ENCODE peak calls at places on chromosomes 5 and 9, in five cellular contexts. C is HepG2, Z is HCT116, V is A549, I is HL-60. N is an unnamed sample.

GRCh38 chr5:37615184-37615583 is 224.7 kb downstream of the GDNF start:
- DNase-seq in C (no peak), Z (no peak), V (no peak), I (no peak), N (no peak)

GRCh38 chr5:89988998-89989690 is 420.4 kb downstream of the CETN3 start:
- DNase-seq in C (no peak), Z (no peak), V (no peak), I (no peak), N (no peak)

GRCh38 chr9:106107716-106108115 is 413.4 kb downstream of the TMEM38B start:
- DNase-seq in C (no peak), Z (no peak), V (no peak), I (no peak), N (no peak)

GRCh38 chr9:4114569-4115505 is 185.0 kb downstream of the GLIS3 start:
- DNase-seq in C (no peak), Z (no peak), V (no peak), I (no peak), N (no peak)

GRCh38 chr5:8341416-8341815 is 472.5 kb downstream of the MTRR start:
- DNase-seq in C (no peak), Z (no peak), V (no peak), I (no peak), N (no peak)

GRCh38 chr5:3671366-3671765 is 75.7 kb downstream of the IRX1 start:
- DNase-seq in C (no peak), Z (no peak), V (no peak), I (no peak), N (no peak)

GRCh38 chr9:69036319-69036718 is 767 bp downstream of the FXN start:
- DNase-seq in C (peak; percentile 47), Z (no peak), V (peak; percentile 31), I (peak; percentile 20), N (no peak)

GRCh38 chr9:119544492-119544891 is 175.3 kb upstream of the BRINP1 start:
- DNase-seq in C (no peak), Z (no peak), V (no peak), I (no peak), N (no peak)

GRCh38 chr9:124182741-124183140 is 75.0 kb upstream of the NEK6 start:
- DNase-seq in C (no peak), Z (no peak), V (no peak), I (no peak), N (no peak)

GRCh38 chr9:4832786-4833579 is 40.2 kb downstream of the RCL1 start:
- DNase-seq in C (peak; percentile 94), Z (peak; percentile 94), V (peak; percentile 70), I (no peak), N (peak; percentile 81)

GRCh38 chr5:110899566-110900412 is 161.0 kb downstream of the SLC25A46 start:
- DNase-seq in C (no peak), Z (no peak), V (no peak), I (no peak), N (no peak)

GRCh38 chr5:35990941-35991592 is at the start of gene UGT3A1:
- DNase-seq in C (no peak), Z (no peak), V (no peak), I (no peak), N (no peak)

GRCh38 chr5:150053231-150053626 is 33.1 kb downstream of the CSF1R start:
- DNase-seq in C (no peak), Z (no peak), V (no peak), I (peak; percentile 37), N (no peak)

GRCh38 chr9:135955981-135956797 is 5.0 kb downstream of the UBAC1 start:
- DNase-seq in C (no peak), Z (no peak), V (no peak), I (no peak), N (no peak)

GRCh38 chr5:10411336-10411735 is 30.3 kb upstream of the ROPN1L start:
- DNase-seq in C (no peak), Z (no peak), V (no peak), I (no peak), N (no peak)

GRCh38 chr9:1829719-1830118 is 185.4 kb upstream of the SMARCA2 start:
- DNase-seq in C (no peak), Z (no peak), V (no peak), I (no peak), N (no peak)

GRCh38 chr5:81856948-81857928 is 106.3 kb upstream of the SSBP2 start:
- DNase-seq in C (no peak), Z (no peak), V (no peak), I (no peak), N (no peak)

GRCh38 chr9:71637433-71637832 is 130.9 kb downstream of the CEMIP2 start:
- DNase-seq in C (no peak), Z (no peak), V (no peak), I (no peak), N (no peak)
- TF ChIP-seq REST in C (no peak), Z (no peak), V (no peak), I (no peak), N (no peak)

GRCh38 chr9:127537792-127538191 is 74.3 kb upstream of the STXBP1 start:
- DNase-seq in C (no peak), Z (no peak), V (no peak), I (no peak), N (no peak)
- TF ChIP-seq CTCF in C (peak; percentile 38), Z (peak; percentile 12), V (peak; percentile 30), I (no peak), N (no peak)

GRCh38 chr9:42852133-42852532 is 668.7 kb downstream of the SPATA31A6 start:
- DNase-seq in C (peak; percentile 52), Z (no peak), V (peak; percentile 0), I (peak; percentile 14), N (no peak)
- TF ChIP-seq REST in C (no peak), Z (no peak), V (no peak), I (no peak), N (no peak)

DNA sequence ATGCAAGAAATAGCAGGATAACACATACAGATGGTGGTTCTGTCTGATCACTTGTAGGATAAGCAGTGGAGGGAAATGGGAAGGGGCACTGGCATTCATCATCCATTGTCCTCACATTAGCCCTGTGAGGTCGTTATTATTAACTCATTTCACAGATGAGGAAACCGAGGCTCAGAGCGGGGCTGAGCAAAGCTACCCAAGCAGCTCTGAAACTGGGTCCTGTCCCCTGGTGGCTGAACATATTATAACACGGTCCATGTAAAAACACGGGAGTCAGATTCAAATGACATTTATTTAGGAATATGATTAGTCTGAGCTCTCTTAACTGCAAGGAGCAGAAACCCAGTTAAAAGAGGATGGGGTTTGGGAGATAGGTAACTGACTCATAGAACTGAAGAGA is 43.1 kb downstream of the HRH2 start:
- DNase-seq in C (no peak), Z (peak; percentile 13), V (peak; percentile 40), I (no peak), N (peak; percentile 10)
- TF ChIP-seq CTCF in C (peak; percentile 44), Z (peak; percentile 72), V (peak; percentile 37), I (no peak), N (peak; percentile 79)

GRCh38 chr5:98586581-98586980 is 186.9 kb upstream of the RGMB start:
- DNase-seq in C (no peak), Z (no peak), V (no peak), I (no peak), N (no peak)

GRCh38 chr5:98585661-98586310 is 187.7 kb upstream of the RGMB start:
- DNase-seq in C (no peak), Z (no peak), V (no peak), I (no peak), N (no peak)

GRCh38 chr5:98578438-98578837 is 195.0 kb upstream of the RGMB start:
- DNase-seq in C (no peak), Z (no peak), V (no peak), I (no peak), N (no peak)

GRCh38 chr5:98583572-98583971 is 189.9 kb upstream of the RGMB start:
- DNase-seq in C (no peak), Z (no peak), V (no peak), I (no peak), N (no peak)

DNA sequence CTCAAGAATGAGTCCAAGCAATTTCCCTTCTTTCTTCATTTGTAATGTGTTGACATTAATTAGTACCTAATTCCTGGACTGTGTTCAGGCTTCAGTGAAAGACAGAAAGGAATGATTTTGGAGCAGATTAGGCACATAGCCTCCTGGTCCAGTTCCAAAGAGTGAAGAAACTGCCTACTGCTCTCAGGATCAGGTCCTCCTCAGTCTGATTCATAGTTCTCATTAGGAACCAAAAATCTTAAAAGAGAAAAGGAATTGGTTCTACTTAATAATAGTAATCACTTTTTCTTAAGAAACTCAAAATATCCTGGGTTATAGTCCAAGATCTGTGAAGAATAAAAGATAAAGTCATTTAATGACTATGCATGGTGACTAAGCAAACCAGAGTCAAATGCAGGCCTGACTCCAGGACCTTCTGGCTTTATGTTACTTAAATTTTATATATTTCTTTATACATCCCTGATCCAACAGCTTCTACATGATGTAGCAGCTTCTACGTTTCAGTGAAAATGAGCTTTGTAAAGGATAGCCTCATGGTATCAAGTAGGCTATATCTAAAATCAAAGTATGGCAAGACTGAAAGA is 192.0 kb upstream of the RGMB start:
- DNase-seq in C (no peak), Z (no peak), V (no peak), I (no peak), N (no peak)
- TF ChIP-seq REST in C (no peak), Z (no peak), V (no peak), I (no peak), N (no peak)

GRCh38 chr5:1292846-1293415 is 1.9 kb downstream of the TERT start:
- DNase-seq in C (no peak), Z (no peak), V (no peak), I (no peak), N (no peak)
- TF ChIP-seq CTCF in C (no peak), Z (no peak), V (no peak), I (no peak), N (no peak)

GRCh38 chr5:120748474-120748873 is 284.4 kb downstream of the PRR16 start:
- DNase-seq in C (no peak), Z (no peak), V (no peak), I (no peak), N (no peak)
- TF ChIP-seq REST in C (no peak), Z (no peak), V (no peak), I (no peak), N (no peak)

DNA sequence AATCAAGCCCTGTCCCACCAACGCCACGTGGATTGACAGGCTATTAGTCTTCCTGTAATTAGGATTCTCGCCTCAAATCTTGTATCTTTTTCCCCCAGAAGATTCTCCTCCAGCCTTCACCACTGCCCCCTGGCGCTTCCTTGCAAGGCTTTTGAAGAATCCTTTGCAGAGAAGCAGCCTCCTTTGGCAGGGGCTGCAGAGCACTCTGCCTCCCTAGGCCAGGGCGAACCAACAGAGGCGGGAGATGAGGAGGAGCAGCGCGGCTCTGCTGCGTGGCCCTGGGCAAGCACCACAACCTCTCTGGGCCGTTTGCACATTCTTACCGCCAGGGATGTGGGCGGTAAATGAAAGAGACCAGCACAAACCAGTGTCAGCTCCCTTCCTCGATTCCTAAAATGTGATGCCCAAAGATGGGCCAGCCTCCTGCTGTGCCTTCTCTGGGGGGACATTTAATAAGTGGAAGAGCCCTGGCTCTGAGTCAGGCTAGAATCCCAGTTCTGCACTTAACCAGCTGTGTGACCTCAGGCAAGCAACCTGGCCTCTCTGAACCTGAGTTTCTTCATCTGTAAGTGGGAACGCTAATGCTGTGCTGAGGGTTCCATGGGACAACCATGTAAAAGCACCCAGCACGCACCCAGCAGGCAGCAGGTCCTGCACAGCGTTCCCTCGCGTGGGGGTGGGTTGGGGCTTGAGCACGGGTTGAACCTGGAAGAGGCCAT is 128.6 kb downstream of the KCNIP1 start:
- DNase-seq in C (no peak), Z (no peak), V (peak; percentile 30), I (no peak), N (no peak)
- TF ChIP-seq CTCF in C (no peak), Z (peak; percentile 4), V (peak; percentile 36), I (no peak), N (no peak)

GRCh38 chr9:77744877-77745435 is 96.8 kb upstream of the GNA14 start:
- DNase-seq in C (no peak), Z (no peak), V (no peak), I (no peak), N (no peak)
- TF ChIP-seq REST in C (no peak), Z (no peak), V (no peak), I (no peak), N (no peak)

GRCh38 chr9:20726144-20726543 is 42.1 kb downstream of the FOCAD start:
- DNase-seq in C (no peak), Z (no peak), V (no peak), I (no peak), N (no peak)
- TF ChIP-seq CTCF in C (no peak), Z (no peak), V (no peak), I (no peak), N (no peak)

N was measured in Panc1.